ENCODE peak calls at places on chromosomes 5 and 9, in four cellular contexts. O is K562, Q is HepG2, H is GM12878. Z is an unnamed sample.

GRCh38 chr5:139061274-139061673 is 136.9 kb downstream of the SIL1 start:
- DNase-seq in H (no peak), Q (peak), O (no peak), Z (no peak)

GRCh38 chr5:157651623-157652376 is 438 bp downstream of the SOX30 start:
- DNase-seq in Q (no peak), O (no peak), H (peak), Z (no peak)

GRCh38 chr9:23731373-23731772 is 94.7 kb downstream of the ELAVL2 start:
- DNase-seq in O (no peak), H (no peak), Q (no peak), Z (no peak)

GRCh38 chr9:94757158-94757557 is 30.7 kb downstream of the AOPEP start:
- DNase-seq in Q (no peak), H (no peak), O (no peak), Z (no peak)

GRCh38 chr5:155897761-155898160 is 429.2 kb upstream of the SGCD start:
- DNase-seq in Q (no peak), O (no peak), H (no peak), Z (no peak)

GRCh38 chr9:133585481-133586367 is 23.5 kb downstream of the FAM163B start:
- DNase-seq in H (no peak), Q (no peak), O (no peak), Z (peak)

GRCh38 chr5:161411156-161411555 is 135.4 kb downstream of the GABRB2 start:
- DNase-seq in Q (no peak), H (no peak), O (no peak), Z (no peak)

GRCh38 chr5:43895876-43896275 is 292.9 kb downstream of the NNT start:
- DNase-seq in H (no peak), O (no peak), Q (no peak), Z (no peak)

GRCh38 chr9:104895572-104895971 is 32.4 kb downstream of the ABCA1 start:
- DNase-seq in O (no peak), Q (no peak), H (no peak), Z (no peak)

GRCh38 chr9:93673271-93673843 is 97.0 kb downstream of the PHF2 start:
- DNase-seq in H (no peak), Q (no peak), O (no peak), Z (peak)

GRCh38 chr5:179858241-179858585 is 404 bp downstream of the MRNIP start:
- DNase-seq in O (peak), Q (peak), H (peak), Z (peak)

GRCh38 chr5:143016777-143017374 is 246.7 kb downstream of the ARHGAP26 start:
- DNase-seq in O (peak), Q (no peak), H (no peak), Z (peak)

GRCh38 chr9:126613656-126614055 is at the start of gene LMX1B:
- DNase-seq in O (no peak), H (no peak), Q (no peak), Z (peak)

GRCh38 chr9:88932766-88933165 is 58.5 kb upstream of the S1PR3 start:
- DNase-seq in Q (no peak), O (peak), H (no peak), Z (no peak)

GRCh38 chr9:117750401-117750800 is 46.2 kb downstream of the TLR4 start:
- DNase-seq in H (no peak), O (no peak), Q (no peak), Z (no peak)

GRCh38 chr5:16521561-16522090 is 56.0 kb upstream of the ZNF622 start:
- DNase-seq in H (no peak), Q (peak), O (no peak), Z (no peak)

GRCh38 chr9:69029535-69029934 is 6.0 kb upstream of the FXN start:
- DNase-seq in H (no peak), O (no peak), Q (no peak), Z (no peak)

GRCh38 chr9:4620881-4621555 is 41.1 kb upstream of the PLPP6 start:
- DNase-seq in Q (no peak), H (no peak), O (no peak), Z (no peak)

GRCh38 chr5:143025971-143026370 is 255.8 kb downstream of the ARHGAP26 start:
- DNase-seq in H (no peak), O (no peak), Q (no peak), Z (no peak)

GRCh38 chr9:91858670-91859030 is 91.4 kb downstream of the ROR2 start:
- DNase-seq in H (no peak), Q (no peak), O (no peak), Z (no peak)

GRCh38 chr9:93906182-93906880 is 48.8 kb downstream of the BARX1 start:
- DNase-seq in O (no peak), Q (no peak), H (no peak), Z (no peak)

GRCh38 chr9:90365646-90366045 is 277.0 kb downstream of the DIRAS2 start:
- DNase-seq in O (no peak), Q (no peak), H (no peak), Z (peak)

GRCh38 chr9:123375725-123376132 is 19.7 kb downstream of the CRB2 start:
- DNase-seq in O (peak), H (no peak), Q (peak), Z (no peak)

GRCh38 chr5:53179681-53180080 is 70.1 kb upstream of the MOCS2 start:
- DNase-seq in H (no peak), O (no peak), Q (no peak), Z (no peak)

GRCh38 chr9:137649553-137649952 is 30.7 kb downstream of the EHMT1 start:
- DNase-seq in Q (no peak), H (no peak), O (no peak), Z (no peak)

GRCh38 chr5:148687427-148687826 is 33.1 kb upstream of the HTR4 start:
- DNase-seq in H (no peak), O (peak), Q (peak), Z (no peak)

GRCh38 chr5:111553889-111554288 is 41.6 kb upstream of the STARD4 start:
- DNase-seq in O (no peak), Q (no peak), H (no peak), Z (no peak)

GRCh38 chr5:175478008-175478383 is 364 bp upstream of the SFXN1 start:
- DNase-seq in Q (no peak), O (peak), H (no peak), Z (no peak)

DNA sequence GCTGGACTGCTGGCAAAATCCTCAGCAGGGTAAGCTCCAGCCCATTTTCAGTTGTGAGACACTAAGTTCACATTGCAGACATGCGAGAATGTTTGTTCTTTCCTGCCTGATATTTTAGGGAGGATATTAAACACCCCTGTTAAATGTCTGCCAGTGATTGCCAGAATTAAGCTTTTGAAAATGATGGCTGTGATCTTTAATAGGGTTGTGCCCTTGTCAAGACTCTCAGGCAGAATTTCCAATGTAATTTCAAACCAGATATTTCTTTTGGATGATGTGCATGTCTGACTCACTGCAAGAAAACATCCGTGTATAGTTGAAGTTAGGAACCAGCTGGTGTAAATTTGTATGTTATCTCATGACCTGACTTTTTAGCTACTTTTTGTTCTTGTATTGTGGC is 810.8 kb downstream of the TLE4 start:
- DNase-seq in Q (no peak), H (no peak), O (no peak), Z (no peak)
- TF ChIP-seq TAF1 in Q (no peak), H (no peak), O (no peak), Z (no peak)

GRCh38 chr5:172564883-172565282 is 76.2 kb upstream of the NEURL1B start:
- DNase-seq in H (no peak), O (no peak), Q (no peak), Z (no peak)
- TF ChIP-seq SMC3 in H (no peak), O (no peak), Q (no peak), Z (no peak)

DNA sequence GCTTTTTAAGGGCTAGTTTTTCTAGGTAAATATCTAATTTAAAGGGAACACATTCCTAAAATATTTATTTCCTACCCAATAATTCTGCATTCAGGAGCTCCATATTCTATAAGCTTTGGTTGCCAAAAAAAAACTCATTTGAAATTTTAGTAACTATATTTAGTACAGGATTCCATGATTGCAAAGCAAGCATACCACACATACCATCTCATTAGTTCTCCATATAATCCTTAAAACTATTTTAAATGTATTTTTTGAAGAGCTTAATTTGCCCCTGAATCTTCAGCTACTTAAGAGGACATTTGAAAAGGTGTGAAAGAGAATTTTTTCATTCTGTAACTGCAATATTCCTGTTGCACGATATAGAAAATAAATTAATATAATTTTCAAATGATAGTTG is 877.0 kb downstream of the NR2F1-AS1 start:
- DNase-seq in O (no peak), H (no peak), Q (no peak), Z (no peak)
- TF ChIP-seq TAF1 in O (no peak), H (no peak), Q (no peak), Z (no peak)

GRCh38 chr9:29697011-29697410 is 2123.7 kb upstream of the C9orf72 start:
- DNase-seq in H (no peak), Q (no peak), O (no peak), Z (no peak)

GRCh38 chr9:29691145-29691544 is 2117.9 kb upstream of the C9orf72 start:
- DNase-seq in Q (no peak), H (no peak), O (no peak), Z (no peak)

DNA sequence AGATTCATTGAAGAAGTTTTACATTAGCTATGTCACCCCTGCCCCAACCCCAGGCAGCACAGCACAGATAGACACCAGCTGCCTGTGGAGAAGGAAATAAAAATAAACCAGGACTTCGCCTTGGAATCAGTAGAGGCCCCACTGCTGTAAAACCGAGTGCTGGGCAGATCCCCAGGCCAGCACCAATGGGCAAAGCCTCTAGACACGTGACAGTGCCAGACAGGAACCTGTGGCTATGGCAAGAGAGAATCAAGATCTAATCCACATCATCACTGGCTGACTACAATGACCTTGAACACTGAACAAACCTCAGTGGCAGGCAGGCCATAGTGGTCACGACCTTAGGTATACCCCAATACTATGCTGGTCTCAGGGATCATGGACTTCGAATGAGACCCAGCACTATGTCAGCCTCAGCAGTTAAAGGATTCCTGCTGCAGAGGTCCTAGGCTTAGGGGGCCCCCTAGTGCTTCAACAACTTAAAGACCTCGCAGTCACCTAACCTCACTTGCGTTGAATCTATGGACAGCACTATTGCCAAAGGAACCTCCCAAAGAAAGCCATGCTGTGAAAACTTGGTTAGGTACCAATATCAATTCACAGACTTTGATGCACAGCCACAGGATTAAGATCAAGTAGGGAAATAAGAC is 2118.6 kb upstream of the C9orf72 start:
- DNase-seq in H (no peak), Q (peak), O (no peak), Z (peak)
- TF ChIP-seq SMC3 in H (peak), Q (no peak), O (no peak), Z (peak)

GRCh38 chr5:39197556-39197955 is 21.8 kb downstream of the FYB1 start:
- DNase-seq in O (no peak), H (no peak), Q (no peak), Z (no peak)
- TF ChIP-seq TAF1 in O (no peak), H (no peak), Q (no peak), Z (no peak)

GRCh38 chr5:64273276-64273675 is 107.6 kb downstream of the RNF180 start:
- DNase-seq in Q (no peak), O (no peak), H (no peak), Z (no peak)
- TF ChIP-seq SMC3 in Q (no peak), O (no peak), H (no peak), Z (no peak)

GRCh38 chr9:97737429-97737828 is 40.3 kb upstream of the XPA start:
- DNase-seq in Q (peak), O (peak), H (no peak), Z (peak)
- TF ChIP-seq TAF1 in Q (no peak), O (no peak), H (no peak), Z (no peak)

Z was measured in SK-N-SH.